ENCODE peak calls at places on chromosomes 3 and 15, in eight cellular contexts. One of them, this sample, is unnamed.
A peak's percentile ranks its signal among the peaks of the same experiment; 100 is the strongest.

GRCh38 chr3:37627951-37628620 is 233.6 kb upstream of the CTDSPL start:
- DNase-seq in fibroblast of lung: no peak
- DNase-seq in sigmoid colon: no peak
- DNase-seq in stomach: no peak
- DNase-seq in OCI-LY7: peak; percentile 5
- DNase-seq in SJSA1: no peak
- DNase-seq in CD8-positive, alpha-beta T cell: no peak
- DNase-seq in A549: no peak
- DNase-seq in this sample: no peak

GRCh38 chr15:42986693-42987342 is 66.2 kb upstream of the TTBK2 start:
- DNase-seq in fibroblast of lung: no peak
- DNase-seq in sigmoid colon: no peak
- DNase-seq in stomach: no peak
- DNase-seq in OCI-LY7: no peak
- DNase-seq in SJSA1: no peak
- DNase-seq in CD8-positive, alpha-beta T cell: no peak
- DNase-seq in A549: no peak
- DNase-seq in this sample: no peak

GRCh38 chr15:51299187-51300015 is 39.0 kb downstream of the CYP19A1 start:
- DNase-seq in fibroblast of lung: no peak
- DNase-seq in sigmoid colon: no peak
- DNase-seq in stomach: no peak
- DNase-seq in OCI-LY7: no peak
- DNase-seq in SJSA1: no peak
- DNase-seq in CD8-positive, alpha-beta T cell: no peak
- DNase-seq in A549: no peak
- DNase-seq in this sample: no peak

GRCh38 chr3:157360044-157360443 is 76.6 kb upstream of the PTX3 start:
- DNase-seq in fibroblast of lung: peak; percentile 93
- DNase-seq in sigmoid colon: no peak
- DNase-seq in stomach: no peak
- DNase-seq in OCI-LY7: no peak
- DNase-seq in SJSA1: peak; percentile 82
- DNase-seq in CD8-positive, alpha-beta T cell: no peak
- DNase-seq in A549: peak; percentile 71
- DNase-seq in this sample: no peak

GRCh38 chr3:150970665-150971327 is 1.7 kb downstream of the CLRN1 start:
- DNase-seq in fibroblast of lung: peak; percentile 81
- DNase-seq in sigmoid colon: no peak
- DNase-seq in stomach: no peak
- DNase-seq in OCI-LY7: no peak
- DNase-seq in SJSA1: peak; percentile 74
- DNase-seq in CD8-positive, alpha-beta T cell: no peak
- DNase-seq in A549: peak; percentile 4
- DNase-seq in this sample: no peak

GRCh38 chr3:9732080-9732752 is 681 bp downstream of the BRPF1 start:
- DNase-seq in fibroblast of lung: no peak
- DNase-seq in sigmoid colon: no peak
- DNase-seq in stomach: peak; percentile 29
- DNase-seq in OCI-LY7: peak; percentile 19
- DNase-seq in SJSA1: no peak
- DNase-seq in CD8-positive, alpha-beta T cell: peak; percentile 55
- DNase-seq in A549: no peak
- DNase-seq in this sample: peak; percentile 40

GRCh38 chr3:100753846-100754245 is 44.6 kb downstream of the TFG start:
- DNase-seq in fibroblast of lung: peak; percentile 25
- DNase-seq in sigmoid colon: no peak
- DNase-seq in stomach: no peak
- DNase-seq in OCI-LY7: no peak
- DNase-seq in SJSA1: no peak
- DNase-seq in CD8-positive, alpha-beta T cell: no peak
- DNase-seq in A549: no peak
- DNase-seq in this sample: no peak

GRCh38 chr15:77964193-77964592 is 113.3 kb downstream of the TBC1D2B start:
- DNase-seq in fibroblast of lung: no peak
- DNase-seq in sigmoid colon: no peak
- DNase-seq in stomach: no peak
- DNase-seq in OCI-LY7: no peak
- DNase-seq in SJSA1: no peak
- DNase-seq in CD8-positive, alpha-beta T cell: no peak
- DNase-seq in A549: no peak
- DNase-seq in this sample: no peak

GRCh38 chr15:83694538-83694937 is 40.6 kb downstream of the ADAMTSL3 start:
- DNase-seq in fibroblast of lung: no peak
- DNase-seq in sigmoid colon: no peak
- DNase-seq in stomach: no peak
- DNase-seq in OCI-LY7: no peak
- DNase-seq in SJSA1: no peak
- DNase-seq in CD8-positive, alpha-beta T cell: no peak
- DNase-seq in A549: no peak
- DNase-seq in this sample: no peak

GRCh38 chr3:184786271-184787010 is 25.5 kb upstream of the VPS8 start:
- DNase-seq in fibroblast of lung: peak; percentile 76
- DNase-seq in sigmoid colon: peak; percentile 81
- DNase-seq in stomach: no peak
- DNase-seq in OCI-LY7: no peak
- DNase-seq in SJSA1: peak; percentile 86
- DNase-seq in CD8-positive, alpha-beta T cell: no peak
- DNase-seq in A549: no peak
- DNase-seq in this sample: no peak

GRCh38 chr3:111215481-111215880 is 143.9 kb downstream of the NECTIN3 start:
- DNase-seq in fibroblast of lung: no peak
- DNase-seq in sigmoid colon: no peak
- DNase-seq in stomach: no peak
- DNase-seq in OCI-LY7: no peak
- DNase-seq in SJSA1: no peak
- DNase-seq in CD8-positive, alpha-beta T cell: no peak
- DNase-seq in A549: no peak
- DNase-seq in this sample: no peak

GRCh38 chr15:77714023-77714422 is 81.3 kb upstream of the LINGO1 start:
- DNase-seq in fibroblast of lung: no peak
- DNase-seq in sigmoid colon: no peak
- DNase-seq in stomach: no peak
- DNase-seq in OCI-LY7: no peak
- DNase-seq in SJSA1: no peak
- DNase-seq in CD8-positive, alpha-beta T cell: no peak
- DNase-seq in A549: no peak
- DNase-seq in this sample: no peak

GRCh38 chr3:117734431-117734830 is 1024.9 kb downstream of the TUSC7 start:
- DNase-seq in fibroblast of lung: peak; percentile 86
- DNase-seq in sigmoid colon: no peak
- DNase-seq in stomach: no peak
- DNase-seq in OCI-LY7: no peak
- DNase-seq in SJSA1: peak; percentile 19
- DNase-seq in CD8-positive, alpha-beta T cell: no peak
- DNase-seq in A549: no peak
- DNase-seq in this sample: no peak

GRCh38 chr15:63987979-63988378 is 58.3 kb downstream of the DAPK2 start:
- DNase-seq in fibroblast of lung: no peak
- DNase-seq in sigmoid colon: no peak
- DNase-seq in stomach: peak; percentile 19
- DNase-seq in OCI-LY7: no peak
- DNase-seq in SJSA1: no peak
- DNase-seq in CD8-positive, alpha-beta T cell: no peak
- DNase-seq in A549: no peak
- DNase-seq in this sample: no peak

GRCh38 chr3:47385007-47385406 is 4.2 kb downstream of the PTPN23 start:
- DNase-seq in fibroblast of lung: peak; percentile 86
- DNase-seq in sigmoid colon: no peak
- DNase-seq in stomach: no peak
- DNase-seq in OCI-LY7: no peak
- DNase-seq in SJSA1: no peak
- DNase-seq in CD8-positive, alpha-beta T cell: no peak
- DNase-seq in A549: no peak
- DNase-seq in this sample: no peak

GRCh38 chr3:56933803-56934202 is 126.7 kb upstream of the SPATA12 start:
- DNase-seq in fibroblast of lung: no peak
- DNase-seq in sigmoid colon: no peak
- DNase-seq in stomach: no peak
- DNase-seq in OCI-LY7: no peak
- DNase-seq in SJSA1: no peak
- DNase-seq in CD8-positive, alpha-beta T cell: no peak
- DNase-seq in A549: no peak
- DNase-seq in this sample: no peak

GRCh38 chr15:74134387-74135027 is 4.1 kb downstream of the ISLR2 start:
- DNase-seq in fibroblast of lung: peak; percentile 35
- DNase-seq in sigmoid colon: peak; percentile 73
- DNase-seq in stomach: peak; percentile 53
- DNase-seq in OCI-LY7: no peak
- DNase-seq in SJSA1: peak; percentile 33
- DNase-seq in CD8-positive, alpha-beta T cell: no peak
- DNase-seq in A549: peak; percentile 37
- DNase-seq in this sample: no peak

GRCh38 chr3:144011251-144011799 is 39.7 kb downstream of the DIPK2A start:
- DNase-seq in fibroblast of lung: peak; percentile 40
- DNase-seq in sigmoid colon: no peak
- DNase-seq in stomach: no peak
- DNase-seq in OCI-LY7: no peak
- DNase-seq in SJSA1: no peak
- DNase-seq in CD8-positive, alpha-beta T cell: no peak
- DNase-seq in A549: no peak
- DNase-seq in this sample: no peak

GRCh38 chr3:118126751-118127150 is 907.9 kb downstream of the IGSF11 start:
- DNase-seq in fibroblast of lung: no peak
- DNase-seq in sigmoid colon: no peak
- DNase-seq in stomach: no peak
- DNase-seq in OCI-LY7: no peak
- DNase-seq in SJSA1: no peak
- DNase-seq in CD8-positive, alpha-beta T cell: no peak
- DNase-seq in A549: no peak
- DNase-seq in this sample: no peak

DNA sequence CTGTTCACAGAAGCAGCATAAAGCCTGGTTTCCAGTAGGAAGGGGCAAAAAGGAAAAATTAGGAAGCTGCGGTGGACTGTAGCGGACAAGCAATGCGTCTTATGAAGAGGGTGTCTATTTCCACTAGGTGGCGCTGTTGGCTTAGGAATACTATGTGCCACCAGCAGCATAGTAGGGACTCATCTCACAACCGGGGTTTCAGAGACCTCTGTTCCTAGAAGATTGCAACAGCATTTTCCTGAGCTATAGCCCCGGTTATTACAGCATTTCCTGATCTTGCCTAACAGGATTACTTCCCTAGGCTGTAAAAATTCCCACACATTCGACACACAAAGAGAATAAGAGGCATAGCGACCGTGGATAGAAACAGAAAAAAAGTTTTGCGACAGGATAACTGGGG is 683.0 kb downstream of the TBL1XR1 start:
- DNase-seq in fibroblast of lung: peak; percentile 34
- DNase-seq in sigmoid colon: no peak
- DNase-seq in stomach: no peak
- DNase-seq in OCI-LY7: peak; percentile 60
- DNase-seq in SJSA1: peak; percentile 33
- DNase-seq in CD8-positive, alpha-beta T cell: no peak
- DNase-seq in A549: peak; percentile 38
- DNase-seq in this sample: no peak
- H3K4me1 ChIP-seq in fibroblast of lung: no peaks in the 10 kb centered on the region
- H3K4me1 ChIP-seq in sigmoid colon: no peaks in the 10 kb centered on the region
- H3K4me1 ChIP-seq in stomach: no peaks in the 10 kb centered on the region
- H3K4me1 ChIP-seq in OCI-LY7: no peaks in the 10 kb centered on the region
- H3K4me1 ChIP-seq in SJSA1: no peaks in the 10 kb centered on the region
- H3K4me1 ChIP-seq in CD8-positive, alpha-beta T cell: no peaks in the 10 kb centered on the region
- H3K4me1 ChIP-seq in A549: no peaks in the 10 kb centered on the region
- H3K4me1 ChIP-seq in this sample: no peaks in the 10 kb centered on the region

DNA sequence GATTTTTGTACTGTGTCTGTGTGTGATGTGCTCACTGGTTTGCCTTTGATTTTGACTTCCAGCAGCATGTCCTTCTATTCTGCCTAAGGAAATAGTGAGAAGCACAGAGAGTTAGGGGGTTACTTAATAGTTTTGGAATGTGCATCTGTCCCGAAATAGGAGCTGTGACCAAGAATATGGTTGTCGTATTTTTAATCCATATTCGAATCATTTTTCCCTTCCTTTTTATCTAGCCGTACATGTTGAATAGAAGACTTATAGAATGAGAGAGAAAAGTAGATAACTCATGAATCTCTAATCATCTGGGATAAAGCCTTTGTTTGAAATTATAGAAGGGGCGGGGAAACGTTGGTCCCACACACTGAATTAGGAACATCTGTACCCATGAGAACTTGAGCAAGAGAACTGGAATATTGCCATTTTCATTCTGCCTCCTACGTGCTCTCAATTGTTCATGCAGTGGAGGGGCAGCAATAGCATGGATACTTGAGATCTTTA is 23.6 kb downstream of the CRTC3 start:
- DNase-seq in fibroblast of lung: peak; percentile 77
- DNase-seq in sigmoid colon: no peak
- DNase-seq in stomach: no peak
- DNase-seq in OCI-LY7: no peak
- DNase-seq in SJSA1: peak; percentile 57
- DNase-seq in CD8-positive, alpha-beta T cell: no peak
- DNase-seq in A549: no peak
- DNase-seq in this sample: no peak
- H3K4me1 ChIP-seq in fibroblast of lung: peaks cover 24% of the 10 kb centered on the region
- H3K4me1 ChIP-seq in sigmoid colon: peaks cover 55% of the 10 kb centered on the region
- H3K4me1 ChIP-seq in stomach: peaks cover 13% of the 10 kb centered on the region
- H3K4me1 ChIP-seq in OCI-LY7: peaks cover 21% of the 10 kb centered on the region
- H3K4me1 ChIP-seq in SJSA1: peaks cover 21% of the 10 kb centered on the region
- H3K4me1 ChIP-seq in CD8-positive, alpha-beta T cell: peaks cover 21% of the 10 kb centered on the region
- H3K4me1 ChIP-seq in A549: peaks cover 21% of the 10 kb centered on the region
- H3K4me1 ChIP-seq in this sample: peaks cover 21% of the 10 kb centered on the region

GRCh38 chr3:65953881-65954733 is 84.6 kb downstream of the MAGI1 start:
- DNase-seq in fibroblast of lung: peak; percentile 55
- DNase-seq in sigmoid colon: no peak
- DNase-seq in stomach: peak; percentile 91
- DNase-seq in OCI-LY7: no peak
- DNase-seq in SJSA1: no peak
- DNase-seq in CD8-positive, alpha-beta T cell: no peak
- DNase-seq in A549: peak; percentile 19
- DNase-seq in this sample: no peak

GRCh38 chr3:65953301-65953812 is 85.4 kb downstream of the MAGI1 start:
- DNase-seq in fibroblast of lung: peak; percentile 82
- DNase-seq in sigmoid colon: no peak
- DNase-seq in stomach: peak; percentile 93
- DNase-seq in OCI-LY7: no peak
- DNase-seq in SJSA1: no peak
- DNase-seq in CD8-positive, alpha-beta T cell: no peak
- DNase-seq in A549: no peak
- DNase-seq in this sample: no peak

GRCh38 chr3:65952842-65953241 is 85.9 kb downstream of the MAGI1 start:
- DNase-seq in fibroblast of lung: no peak
- DNase-seq in sigmoid colon: no peak
- DNase-seq in stomach: no peak
- DNase-seq in OCI-LY7: no peak
- DNase-seq in SJSA1: no peak
- DNase-seq in CD8-positive, alpha-beta T cell: no peak
- DNase-seq in A549: no peak
- DNase-seq in this sample: no peak

GRCh38 chr3:65950340-65951326 is 88.1 kb downstream of the MAGI1 start:
- DNase-seq in fibroblast of lung: no peak
- DNase-seq in sigmoid colon: no peak
- DNase-seq in stomach: no peak
- DNase-seq in OCI-LY7: no peak
- DNase-seq in SJSA1: peak; percentile 62
- DNase-seq in CD8-positive, alpha-beta T cell: no peak
- DNase-seq in A549: no peak
- DNase-seq in this sample: no peak

GRCh38 chr3:65951836-65952505 is 86.7 kb downstream of the MAGI1 start:
- DNase-seq in fibroblast of lung: peak; percentile 71
- DNase-seq in sigmoid colon: no peak
- DNase-seq in stomach: no peak
- DNase-seq in OCI-LY7: no peak
- DNase-seq in SJSA1: no peak
- DNase-seq in CD8-positive, alpha-beta T cell: no peak
- DNase-seq in A549: no peak
- DNase-seq in this sample: no peak
- H3K4me1 ChIP-seq in fibroblast of lung: peaks cover 20% of the 10 kb centered on the region
- H3K4me1 ChIP-seq in sigmoid colon: peaks cover 31% of the 10 kb centered on the region
- H3K4me1 ChIP-seq in stomach: peaks cover 39% of the 10 kb centered on the region
- H3K4me1 ChIP-seq in OCI-LY7: no peaks in the 10 kb centered on the region
- H3K4me1 ChIP-seq in SJSA1: peaks cover 65% of the 10 kb centered on the region
- H3K4me1 ChIP-seq in CD8-positive, alpha-beta T cell: no peaks in the 10 kb centered on the region
- H3K4me1 ChIP-seq in A549: peaks cover 42% of the 10 kb centered on the region
- H3K4me1 ChIP-seq in this sample: no peaks in the 10 kb centered on the region

GRCh38 chr3:45508659-45509037 is 85.9 kb upstream of the LIMD1 start:
- DNase-seq in fibroblast of lung: no peak
- DNase-seq in sigmoid colon: no peak
- DNase-seq in stomach: no peak
- DNase-seq in OCI-LY7: no peak
- DNase-seq in SJSA1: no peak
- DNase-seq in CD8-positive, alpha-beta T cell: no peak
- DNase-seq in A549: no peak
- DNase-seq in this sample: no peak
- H3K4me1 ChIP-seq in fibroblast of lung: peaks cover 27% of the 10 kb centered on the region
- H3K4me1 ChIP-seq in sigmoid colon: no peaks in the 10 kb centered on the region
- H3K4me1 ChIP-seq in stomach: peaks cover 3% of the 10 kb centered on the region
- H3K4me1 ChIP-seq in OCI-LY7: no peaks in the 10 kb centered on the region
- H3K4me1 ChIP-seq in SJSA1: peaks cover 24% of the 10 kb centered on the region
- H3K4me1 ChIP-seq in CD8-positive, alpha-beta T cell: peaks cover 12% of the 10 kb centered on the region
- H3K4me1 ChIP-seq in A549: peaks cover 7% of the 10 kb centered on the region
- H3K4me1 ChIP-seq in this sample: peaks cover 10% of the 10 kb centered on the region

This sample was measured in CD4-positive, alpha-beta memory T cell.